ENCODE peak calls at places on chromosomes 4 and X, in nine cellular contexts. R, L, G, D, H, U, M, B and Z are unnamed samples.

GRCh38 chr4:87180767-87181166 is 39.7 kb downstream of the KLHL8 start:
- DNase-seq in B (no peak), R (no peak), M (no peak), L (no peak), D (no peak), G (peak; percentile 42), H (no peak), U (no peak), Z (no peak)

GRCh38 chrX:20542072-20542471 is 275.4 kb upstream of the RPS6KA3 start:
- DNase-seq in H (no peak), G (no peak), L (no peak), M (no peak), R (no peak), B (no peak), D (no peak), U (no peak), Z (no peak)

GRCh38 chr4:43132010-43132582 is 239.6 kb downstream of the GRXCR1 start:
- DNase-seq in G (peak; percentile 80), B (no peak), U (no peak), R (peak; percentile 44), L (peak; percentile 48), D (peak; percentile 3), H (peak; percentile 72), M (peak; percentile 70), Z (peak; percentile 76)

GRCh38 chrX:108447303-108447702 is 7.7 kb downstream of the COL4A5 start:
- DNase-seq in L (peak; percentile 39), H (no peak), U (no peak), D (no peak), G (peak; percentile 38), R (no peak), M (no peak), B (no peak), Z (no peak)

GRCh38 chr4:106021737-106022410 is 126.6 kb downstream of the NPNT start:
- DNase-seq in G (no peak), B (no peak), M (no peak), U (no peak), D (no peak), H (no peak), R (no peak), L (peak; percentile 67), Z (no peak)

GRCh38 chr4:185888676-185889075 is 76.7 kb upstream of the SORBS2 start:
- DNase-seq in R (no peak), D (no peak), U (no peak), G (no peak), H (no peak), L (no peak), M (no peak), B (no peak), Z (no peak)

GRCh38 chr4:53161475-53162423 is 204.1 kb downstream of the SCFD2 start:
- DNase-seq in R (no peak), D (no peak), L (no peak), B (no peak), H (no peak), G (peak; percentile 26), U (no peak), M (no peak), Z (no peak)

GRCh38 chr4:30537462-30537861 is 182.7 kb upstream of the PCDH7 start:
- DNase-seq in U (no peak), D (no peak), L (peak; percentile 87), B (no peak), G (peak; percentile 24), R (no peak), M (no peak), H (no peak), Z (no peak)

GRCh38 chr4:161097821-161098220 is 1066.0 kb downstream of the FSTL5 start:
- DNase-seq in M (no peak), G (no peak), U (no peak), B (no peak), R (no peak), L (no peak), D (no peak), H (no peak), Z (no peak)

GRCh38 chr4:161314371-161314770 is 849.4 kb downstream of the FSTL5 start:
- DNase-seq in G (no peak), R (no peak), D (no peak), U (no peak), H (no peak), L (no peak), B (no peak), M (no peak), Z (no peak)

GRCh38 chr4:119206178-119206577 is 6.3 kb upstream of the USP53 start:
- DNase-seq in U (no peak), M (no peak), G (no peak), L (no peak), R (no peak), H (no peak), D (no peak), B (no peak), Z (no peak)

GRCh38 chr4:102789317-102789717 is 28.5 kb upstream of the MANBA start:
- DNase-seq in R (no peak), L (peak; percentile 63), H (no peak), M (no peak), D (no peak), U (no peak), G (peak; percentile 52), B (no peak), Z (no peak)

GRCh38 chrX:40543661-40544328 is 37.0 kb upstream of the ATP6AP2 start:
- DNase-seq in L (peak; percentile 39), G (peak; percentile 46), H (no peak), D (peak; percentile 33), U (peak; percentile 46), R (no peak), M (no peak), B (peak; percentile 23), Z (no peak)

GRCh38 chr4:75895744-75896314 is 6.4 kb downstream of the PPEF2 start:
- DNase-seq in D (no peak), B (peak; percentile 17), M (no peak), R (no peak), L (no peak), H (no peak), U (peak; percentile 20), G (peak; percentile 21), Z (no peak)

GRCh38 chr4:68905598-68906237 is 45.9 kb downstream of the UGT2A3 start:
- DNase-seq in M (no peak), B (no peak), G (no peak), U (no peak), L (peak; percentile 19), R (no peak), H (no peak), D (no peak), Z (no peak)

GRCh38 chr4:159237975-159238374 is 135.1 kb downstream of the RAPGEF2 start:
- DNase-seq in G (no peak), M (no peak), H (no peak), R (no peak), U (no peak), L (no peak), D (no peak), B (no peak), Z (no peak)

GRCh38 chrX:155985208-155985607 is 12.3 kb upstream of the IL9R start:
- DNase-seq in D (no peak), L (no peak), U (no peak), B (no peak), G (no peak), R (no peak), H (no peak), M (no peak), Z (no peak)

GRCh38 chr4:2388430-2389182 is 29.8 kb downstream of the ZFYVE28 start:
- DNase-seq in D (no peak), R (no peak), B (no peak), M (no peak), H (no peak), U (no peak), L (no peak), G (peak; percentile 62), Z (no peak)

GRCh38 chr4:15001248-15001824 is 945 bp upstream of the CPEB2 start:
- DNase-seq in G (peak; percentile 95), D (no peak), U (peak; percentile 61), L (peak; percentile 90), H (peak; percentile 88), M (peak; percentile 76), R (peak; percentile 90), B (peak; percentile 52), Z (peak; percentile 92)

GRCh38 chrX:2342878-2343277 is 157.9 kb downstream of the DHRSX start:
- DNase-seq in D (no peak), B (no peak), U (no peak), R (no peak), L (peak; percentile 89), G (peak; percentile 36), H (no peak), M (no peak), Z (no peak)

GRCh38 chrX:153956044-153956907 is 11.8 kb upstream of the RENBP start:
- DNase-seq in R (no peak), L (no peak), D (no peak), H (no peak), G (no peak), U (no peak), B (no peak), M (no peak), Z (peak; percentile 73)
- H3K27ac ChIP-seq in R (no peak overlapping the region), L (no peak overlapping the region), D (no peak overlapping the region), H (no peak overlapping the region), G (no peak overlapping the region), U (no peak overlapping the region), B (no peak overlapping the region), M (no peak overlapping the region), Z (no peak overlapping the region)

GRCh38 chrX:139446832-139447231 is 83.7 kb upstream of the F9 start:
- DNase-seq in R (no peak), M (no peak), D (no peak), L (no peak), U (no peak), G (no peak), B (no peak), H (no peak), Z (no peak)
- H3K27ac ChIP-seq in R (no peak overlapping the region), M (no peak overlapping the region), D (no peak overlapping the region), L (no peak overlapping the region), U (no peak overlapping the region), G (no peak overlapping the region), B (no peak overlapping the region), H (no peak overlapping the region), Z (no peak overlapping the region)

DNA sequence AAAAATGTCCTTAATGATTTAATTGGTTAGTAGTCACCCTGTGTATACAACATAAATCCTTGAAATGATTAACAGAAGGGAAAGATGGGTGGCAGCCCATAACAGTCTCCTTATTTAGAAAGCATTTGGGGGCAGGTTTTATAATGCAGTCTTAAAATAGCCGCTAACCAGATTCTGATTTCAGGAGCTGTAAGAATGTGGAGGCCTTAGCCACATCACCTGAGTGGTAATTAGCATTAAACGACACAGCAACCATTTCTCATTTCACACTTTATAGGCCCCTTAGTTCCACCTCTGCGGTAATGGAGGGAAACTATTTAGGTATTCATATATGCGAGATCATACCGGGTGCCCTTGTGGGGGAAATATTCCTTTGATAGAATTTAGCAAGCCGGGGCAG is 36.0 kb upstream of the SLC34A2 start:
- DNase-seq in R (no peak), G (no peak), L (no peak), U (no peak), B (no peak), M (no peak), D (no peak), H (no peak), Z (no peak)
- H3K27ac ChIP-seq in R (no peak overlapping the region), G (no peak overlapping the region), L (no peak overlapping the region), U (no peak overlapping the region), B (no peak overlapping the region), M (no peak overlapping the region), D (no peak overlapping the region), H (no peak overlapping the region), Z (no peak overlapping the region)

GRCh38 chr4:19659131-19659530 is 592.6 kb upstream of the SLIT2 start:
- DNase-seq in D (no peak), M (no peak), L (no peak), G (no peak), B (no peak), U (no peak), H (no peak), R (no peak), Z (no peak)

GRCh38 chr4:19655666-19656065 is 596.0 kb upstream of the SLIT2 start:
- DNase-seq in B (no peak), D (no peak), M (no peak), H (no peak), R (no peak), G (no peak), U (no peak), L (no peak), Z (no peak)

GRCh38 chr4:19657856-19658255 is 593.8 kb upstream of the SLIT2 start:
- DNase-seq in R (no peak), B (no peak), L (no peak), G (no peak), M (no peak), D (no peak), U (no peak), H (no peak), Z (no peak)
- H3K27ac ChIP-seq in R (no peak overlapping the region), B (no peak overlapping the region), L (no peak overlapping the region), G (no peak overlapping the region), M (no peak overlapping the region), D (no peak overlapping the region), U (no peak overlapping the region), H (no peak overlapping the region), Z (no peak overlapping the region)